ENCODE peak calls at places on chromosomes 11 and 22, in four cellular contexts. S is GM12891, Z is ACHN, K is type B pancreatic cell. E is an unnamed sample.

GRCh38 chr11:46247090-46247489 is 30.4 kb upstream of the CREB3L1 start:
- DNase-seq in Z (peak), S (no peak), K (no peak), E (no peak)

GRCh38 chr11:1749020-1749758 is 1.2 kb downstream of the IFITM10 start:
- DNase-seq in S (no peak), Z (peak), K (peak), E (no peak)

GRCh38 chr11:119306373-119306890 is 10.5 kb downstream of the MCAM start:
- DNase-seq in S (no peak), K (no peak), Z (no peak), E (peak)

GRCh38 chr22:25950101-25950500 is 208.1 kb downstream of the MYO18B start:
- DNase-seq in K (no peak), Z (no peak), S (no peak), E (no peak)

GRCh38 chr11:92667446-92668165 is 301.8 kb upstream of the MTNR1B start:
- DNase-seq in S (no peak), K (no peak), Z (no peak), E (no peak)

GRCh38 chr11:88508808-88509581 is 171.5 kb upstream of the CTSC start:
- DNase-seq in Z (peak), S (peak), K (no peak), E (peak)

GRCh38 chr11:64001552-64002427 is 15.6 kb downstream of the OTUB1 start:
- DNase-seq in S (no peak), Z (no peak), K (no peak), E (peak)

GRCh38 chr22:37330200-37331033 is 48.1 kb downstream of the CYTH4 start:
- DNase-seq in Z (peak), K (no peak), S (peak), E (peak)

GRCh38 chr11:18749681-18750319 is 23.8 kb upstream of the IGSF22 start:
- DNase-seq in Z (peak), S (no peak), K (no peak), E (peak)

GRCh38 chr11:521179-521688 is 14.1 kb downstream of the HRAS start:
- DNase-seq in K (no peak), S (no peak), Z (no peak), E (no peak)

GRCh38 chr11:2459796-2460531 is 15.2 kb downstream of the KCNQ1 start:
- DNase-seq in K (no peak), S (no peak), Z (no peak), E (no peak)

GRCh38 chr22:20247010-20247505 is 21.1 kb downstream of the RTN4R start:
- DNase-seq in K (no peak), Z (no peak), S (peak), E (peak)

GRCh38 chr11:46105134-46105628 is 16.1 kb downstream of the PHF21A start:
- DNase-seq in Z (no peak), K (no peak), S (no peak), E (peak)

GRCh38 chr11:69683764-69684333 is 8.7 kb upstream of the LTO1 start:
- DNase-seq in Z (peak), K (no peak), S (no peak), E (no peak)

GRCh38 chr11:65559951-65560537 is 1.9 kb upstream of the LTBP3 start:
- DNase-seq in S (no peak), K (no peak), Z (peak), E (peak)

GRCh38 chr11:67504950-67505561 is at the start of gene PITPNM1:
- DNase-seq in S (peak), K (no peak), Z (peak), E (peak)

GRCh38 chr11:57213282-57214086 is 23.6 kb downstream of the APLNR start:
- DNase-seq in Z (no peak), K (no peak), S (no peak), E (no peak)

GRCh38 chr11:24391165-24391564 is 105.7 kb upstream of the LUZP2 start:
- DNase-seq in S (no peak), Z (no peak), K (no peak), E (peak)

GRCh38 chr11:12687216-12687623 is 13.0 kb downstream of the TEAD1 start:
- DNase-seq in K (no peak), Z (no peak), S (no peak), E (no peak)

GRCh38 chr11:46383404-46383758 is 1.9 kb downstream of the MDK start:
- DNase-seq in Z (no peak), S (no peak), K (no peak), E (no peak)